ENCODE peak calls at places on chromosomes 11 and 22, in five cellular contexts. F, M, T, E and R are unnamed samples.
A peak's percentile ranks its signal among the peaks of the same experiment; 100 is the strongest.

GRCh38 chr22:44723801-44724200 is 21.8 kb downstream of the PRR5 start:
- DNase-seq in F (no peak), M (no peak), T (no peak), E (no peak), R (no peak)

GRCh38 chr11:15119826-15120225 is 5.1 kb downstream of the INSC start:
- DNase-seq in F (no peak), M (no peak), T (no peak), E (no peak), R (no peak)

GRCh38 chr11:64444838-64445441 is 86.0 kb downstream of the RPS6KA4 start:
- DNase-seq in F (no peak), M (no peak), T (no peak), E (no peak), R (peak; percentile 49)

GRCh38 chr11:11032072-11032471 is 174.2 kb upstream of the ZBED5 start:
- DNase-seq in F (no peak), M (no peak), T (no peak), E (no peak), R (no peak)

GRCh38 chr22:40855960-40856512 is 403 bp downstream of the ST13 start:
- DNase-seq in F (no peak), M (peak; percentile 35), T (no peak), E (peak; percentile 71), R (peak; percentile 37)

GRCh38 chr11:113289341-113290187 is 24.8 kb upstream of the TTC12 start:
- DNase-seq in F (no peak), M (peak; percentile 33), T (peak; percentile 61), E (peak; percentile 84), R (peak; percentile 82)

GRCh38 chr11:112925516-112926310 is 35.5 kb upstream of the NCAM1 start:
- DNase-seq in F (no peak), M (no peak), T (no peak), E (no peak), R (no peak)

GRCh38 chr11:68905421-68906360 is 2.0 kb downstream of the IGHMBP2 start:
- DNase-seq in F (no peak), M (no peak), T (no peak), E (no peak), R (no peak)

GRCh38 chr11:69337211-69337721 is 43.3 kb downstream of the MYEOV start:
- DNase-seq in F (peak; percentile 14), M (no peak), T (no peak), E (no peak), R (peak; percentile 40)

GRCh38 chr11:13152736-13153541 is 124.7 kb upstream of the BMAL1 start:
- DNase-seq in F (no peak), M (no peak), T (no peak), E (no peak), R (peak; percentile 39)

GRCh38 chr22:24216541-24217209 is 28.2 kb downstream of the GGT5 start:
- DNase-seq in F (no peak), M (no peak), T (no peak), E (no peak), R (no peak)

GRCh38 chr11:122843281-122844150 is 5.2 kb downstream of the CRTAM start:
- DNase-seq in F (no peak), M (no peak), T (no peak), E (no peak), R (no peak)

GRCh38 chr11:35615911-35616900 is 2.1 kb upstream of the FJX1 start:
- DNase-seq in F (no peak), M (peak; percentile 25), T (no peak), E (no peak), R (peak; percentile 20)

GRCh38 chr22:38497869-38498268 is 8.2 kb downstream of the DDX17 start:
- DNase-seq in F (no peak), M (no peak), T (no peak), E (no peak), R (no peak)

GRCh38 chr11:65865550-65866172 is 5.4 kb downstream of the MUS81 start:
- DNase-seq in F (no peak), M (no peak), T (no peak), E (peak; percentile 47), R (no peak)

GRCh38 chr22:29470159-29470855 is 9.7 kb upstream of the NEFH start:
- DNase-seq in F (peak; percentile 28), M (peak; percentile 35), T (peak; percentile 54), E (peak; percentile 75), R (peak; percentile 87)

GRCh38 chr11:1825039-1825740 is 9.6 kb upstream of the SYT8 start:
- DNase-seq in F (no peak), M (no peak), T (peak; percentile 88), E (peak; percentile 91), R (peak; percentile 97)

GRCh38 chr11:16805942-16806341 is 67.5 kb downstream of the C11orf58 start:
- DNase-seq in F (no peak), M (no peak), T (no peak), E (no peak), R (no peak)

DNA sequence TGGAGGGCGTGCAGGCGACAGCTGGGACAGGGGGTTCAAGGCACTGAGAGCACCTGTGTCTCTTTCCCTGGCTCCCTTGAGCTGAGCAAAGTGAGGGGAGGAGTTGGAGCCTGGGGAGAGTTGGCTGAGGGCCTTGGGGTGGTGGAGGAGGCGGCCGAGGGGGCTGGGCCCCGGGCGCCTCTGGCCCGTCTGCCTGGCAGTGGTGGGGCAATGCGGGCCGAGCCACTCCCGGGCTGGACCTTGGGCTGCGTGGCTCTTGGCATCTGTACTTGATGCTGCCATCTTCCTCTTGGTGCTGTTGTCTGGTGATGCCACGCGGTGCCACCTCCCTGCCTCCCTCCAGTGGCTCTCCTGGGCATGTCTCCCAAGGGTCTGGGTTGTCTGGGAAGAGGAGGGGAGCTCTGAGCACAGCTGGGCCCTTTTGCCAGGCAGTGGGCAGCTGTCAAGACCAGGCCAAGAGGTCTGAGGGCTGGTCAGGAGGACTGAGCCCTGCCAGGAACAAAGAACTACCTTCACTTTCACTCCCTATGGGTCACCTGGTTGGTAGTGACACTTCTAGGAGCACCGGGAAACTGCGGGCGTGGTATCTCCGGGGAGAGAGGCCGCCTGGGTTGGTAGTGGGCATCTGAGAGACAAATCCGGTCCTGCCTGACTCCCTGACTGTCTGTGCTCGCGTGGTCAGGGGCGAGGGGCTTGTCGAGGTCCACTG is 1.3 kb downstream of the GRIK4 start:
- DNase-seq in F (no peak), M (no peak), T (no peak), E (no peak), R (no peak)
- TF ChIP-seq CTCF in F (no peak), M (no peak), T (no peak), E (no peak), R (no peak)

DNA sequence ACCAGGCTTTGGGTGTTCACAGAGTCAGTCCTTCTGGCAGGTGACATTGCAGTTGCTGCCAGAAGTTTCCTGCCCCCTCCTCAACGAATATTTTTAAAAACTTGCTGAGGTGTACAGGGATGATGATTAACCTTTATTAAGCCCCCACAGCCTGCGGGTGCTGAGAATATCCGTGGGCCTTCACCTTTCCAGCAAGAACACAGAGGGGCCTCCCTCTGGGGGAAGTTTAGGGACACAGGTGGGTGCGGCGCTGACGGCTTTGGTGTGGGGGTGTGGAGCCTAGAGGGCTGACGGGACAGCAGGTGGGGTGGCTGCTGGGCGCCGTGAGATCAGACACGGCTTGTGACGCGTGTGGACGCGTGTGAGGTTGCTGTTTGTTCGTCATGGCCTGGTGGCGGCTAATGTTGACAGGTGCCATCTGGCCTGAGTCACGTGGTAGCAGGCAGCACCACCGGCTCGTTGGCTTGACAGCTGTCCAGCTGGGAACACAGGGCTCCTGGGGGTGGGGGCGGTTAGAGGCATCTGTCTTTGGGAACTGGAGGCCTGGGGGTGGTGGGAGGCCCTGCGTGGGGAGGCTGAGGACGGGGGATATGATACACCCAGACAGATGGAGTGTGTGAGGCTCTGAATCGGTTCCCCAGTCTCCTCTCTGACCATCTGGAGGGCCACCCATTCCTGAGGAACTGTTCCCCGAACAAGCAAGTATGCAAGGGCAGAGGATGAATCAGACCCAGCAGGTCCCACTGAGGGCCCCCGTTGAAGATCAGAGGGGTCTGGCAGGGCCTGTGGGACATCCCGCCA is 12.5 kb upstream of the LRRC10B start:
- DNase-seq in F (no peak), M (no peak), T (no peak), E (peak; percentile 50), R (no peak)
- TF ChIP-seq CTCF in F (no peak), M (no peak), T (no peak), E (no peak), R (no peak)

GRCh38 chr22:35138521-35138920 is 72.6 kb downstream of the ISX start:
- DNase-seq in F (no peak), M (no peak), T (no peak), E (no peak), R (no peak)

GRCh38 chr22:35135165-35135564 is 69.2 kb downstream of the ISX start:
- DNase-seq in F (no peak), M (no peak), T (no peak), E (no peak), R (no peak)

DNA sequence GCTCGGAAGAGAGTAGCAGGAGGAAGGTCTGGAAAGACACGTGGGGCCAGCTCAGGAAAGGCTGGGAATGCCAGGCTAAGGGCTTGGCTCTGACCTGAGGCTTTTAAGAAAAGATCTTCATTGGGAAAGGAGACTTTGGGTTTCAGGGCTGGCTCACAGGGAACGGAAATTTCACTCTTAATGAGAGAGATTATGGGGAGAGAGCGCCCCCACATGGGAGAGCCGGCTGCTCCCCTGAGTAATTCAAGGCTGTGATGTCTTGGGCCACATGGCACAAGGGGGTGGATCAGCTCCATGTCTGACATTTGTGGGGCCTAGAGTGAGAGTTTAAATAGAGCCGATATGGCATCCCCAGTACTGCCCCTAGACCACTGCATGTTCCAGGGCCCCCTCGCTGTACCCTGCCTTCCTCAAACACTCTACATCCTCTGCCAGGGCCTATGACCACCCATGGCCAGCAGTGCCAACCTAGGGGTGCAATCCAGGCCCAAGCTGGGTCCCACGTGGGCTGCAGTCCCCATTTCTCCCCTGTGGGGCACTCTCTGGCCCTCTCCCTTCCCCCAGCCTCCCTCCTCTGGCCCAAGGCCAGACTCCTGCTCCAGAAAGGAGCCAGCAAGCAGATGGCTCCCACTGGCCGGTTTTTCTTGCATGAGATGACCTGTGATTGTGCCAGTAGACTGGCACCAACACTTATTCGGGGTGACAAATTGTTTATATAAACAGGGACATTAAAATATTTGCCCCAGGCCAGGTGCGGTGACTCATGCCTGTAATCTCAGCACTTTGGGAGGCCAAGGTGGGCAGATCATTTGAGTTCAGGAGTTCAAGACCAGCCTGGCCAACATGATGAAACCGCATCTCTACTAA is 75.2 kb downstream of the ISX start:
- DNase-seq in F (no peak), M (no peak), T (no peak), E (no peak), R (no peak)
- TF ChIP-seq CTCF in F (no peak), M (no peak), T (no peak), E (no peak), R (no peak)

GRCh38 chr11:118634435-118635236 is 27.2 kb downstream of the PHLDB1 start:
- DNase-seq in F (no peak), M (peak; percentile 78), T (peak; percentile 83), E (peak; percentile 96), R (peak; percentile 70)
- TF ChIP-seq CTCF in F (no peak), M (peak; percentile 41), T (peak; percentile 38), E (no peak), R (no peak)

DNA sequence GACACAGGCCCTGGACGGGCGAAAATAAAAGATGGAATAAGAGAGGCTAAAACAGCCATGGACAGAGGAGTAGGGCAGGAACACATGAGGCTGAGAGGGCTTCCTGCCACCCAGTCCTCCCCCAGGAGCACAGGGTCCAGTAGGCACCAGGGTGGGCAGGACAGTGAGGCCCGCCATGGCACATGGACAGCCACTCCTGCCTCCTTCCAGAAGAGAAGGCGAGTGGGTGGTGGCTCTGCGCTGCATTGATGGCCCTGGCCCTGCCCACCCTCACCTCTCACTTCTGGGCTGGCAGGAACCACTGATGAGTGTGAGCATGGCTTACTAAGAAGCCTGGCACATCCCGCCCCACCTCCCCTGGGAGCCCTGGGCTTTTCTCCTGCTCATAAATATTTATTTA is 51.2 kb downstream of the TPBGL start:
- DNase-seq in F (no peak), M (no peak), T (no peak), E (no peak), R (no peak)
- TF ChIP-seq CTCF in F (no peak), M (no peak), T (no peak), E (no peak), R (no peak)